ENCODE peak calls at places on chromosomes 13 and 19, in eight cellular contexts. One of them, this sample, is unnamed.

GRCh38 chr19:48539503-48540096 is 12.4 kb upstream of the SULT2B1 start:
- DNase-seq in EL: peak
- DNase-seq in foreskin fibroblast: peak
- DNase-seq in AG09319: no peak
- DNase-seq in activated CD4-positive, CD25-positive, alpha-beta regulatory T cell: no peak
- DNase-seq in stomach: peak
- DNase-seq in psoas muscle: no peak
- DNase-seq in activated CD8-positive, alpha-beta memory T cell treated with anti-CD3 and anti-CD28 coated beads for 48 hours: no peak
- DNase-seq in this sample: no peak

GRCh38 chr19:21134934-21135366 is 6.9 kb upstream of the ZNF431 start:
- DNase-seq in EL: no peak
- DNase-seq in foreskin fibroblast: no peak
- DNase-seq in AG09319: no peak
- DNase-seq in activated CD4-positive, CD25-positive, alpha-beta regulatory T cell: no peak
- DNase-seq in stomach: no peak
- DNase-seq in psoas muscle: no peak
- DNase-seq in activated CD8-positive, alpha-beta memory T cell treated with anti-CD3 and anti-CD28 coated beads for 48 hours: no peak
- DNase-seq in this sample: no peak

GRCh38 chr13:30998548-30999140 is 66.2 kb downstream of the TEX26 start:
- DNase-seq in EL: no peak
- DNase-seq in foreskin fibroblast: peak
- DNase-seq in AG09319: peak
- DNase-seq in activated CD4-positive, CD25-positive, alpha-beta regulatory T cell: no peak
- DNase-seq in stomach: no peak
- DNase-seq in psoas muscle: no peak
- DNase-seq in activated CD8-positive, alpha-beta memory T cell treated with anti-CD3 and anti-CD28 coated beads for 48 hours: no peak
- DNase-seq in this sample: no peak

GRCh38 chr19:799076-799881 is 2.0 kb downstream of the PTBP1 start:
- DNase-seq in EL: peak
- DNase-seq in foreskin fibroblast: peak
- DNase-seq in AG09319: no peak
- DNase-seq in activated CD4-positive, CD25-positive, alpha-beta regulatory T cell: no peak
- DNase-seq in stomach: no peak
- DNase-seq in psoas muscle: peak
- DNase-seq in activated CD8-positive, alpha-beta memory T cell treated with anti-CD3 and anti-CD28 coated beads for 48 hours: no peak
- DNase-seq in this sample: no peak

GRCh38 chr13:61275251-61275650 is 140.4 kb downstream of the PCDH20 start:
- DNase-seq in EL: no peak
- DNase-seq in foreskin fibroblast: no peak
- DNase-seq in AG09319: no peak
- DNase-seq in activated CD4-positive, CD25-positive, alpha-beta regulatory T cell: no peak
- DNase-seq in stomach: no peak
- DNase-seq in psoas muscle: no peak
- DNase-seq in activated CD8-positive, alpha-beta memory T cell treated with anti-CD3 and anti-CD28 coated beads for 48 hours: no peak
- DNase-seq in this sample: no peak

GRCh38 chr19:11881151-11881800 is 6.3 kb upstream of the ZNF69 start:
- DNase-seq in EL: peak
- DNase-seq in foreskin fibroblast: peak
- DNase-seq in AG09319: no peak
- DNase-seq in activated CD4-positive, CD25-positive, alpha-beta regulatory T cell: peak
- DNase-seq in stomach: peak
- DNase-seq in psoas muscle: peak
- DNase-seq in activated CD8-positive, alpha-beta memory T cell treated with anti-CD3 and anti-CD28 coated beads for 48 hours: peak
- DNase-seq in this sample: no peak

GRCh38 chr13:110525328-110526319 is 35.9 kb downstream of the RAB20 start:
- DNase-seq in EL: no peak
- DNase-seq in foreskin fibroblast: no peak
- DNase-seq in AG09319: no peak
- DNase-seq in activated CD4-positive, CD25-positive, alpha-beta regulatory T cell: no peak
- DNase-seq in stomach: no peak
- DNase-seq in psoas muscle: no peak
- DNase-seq in activated CD8-positive, alpha-beta memory T cell treated with anti-CD3 and anti-CD28 coated beads for 48 hours: no peak
- DNase-seq in this sample: no peak

GRCh38 chr19:44943801-44944249 is 1.8 kb downstream of the APOC4 start:
- DNase-seq in EL: no peak
- DNase-seq in foreskin fibroblast: peak
- DNase-seq in AG09319: no peak
- DNase-seq in activated CD4-positive, CD25-positive, alpha-beta regulatory T cell: no peak
- DNase-seq in stomach: peak
- DNase-seq in psoas muscle: peak
- DNase-seq in activated CD8-positive, alpha-beta memory T cell treated with anti-CD3 and anti-CD28 coated beads for 48 hours: no peak
- DNase-seq in this sample: no peak

GRCh38 chr19:21135433-21135832 is 6.4 kb upstream of the ZNF431 start:
- DNase-seq in EL: no peak
- DNase-seq in foreskin fibroblast: no peak
- DNase-seq in AG09319: no peak
- DNase-seq in activated CD4-positive, CD25-positive, alpha-beta regulatory T cell: no peak
- DNase-seq in stomach: no peak
- DNase-seq in psoas muscle: no peak
- DNase-seq in activated CD8-positive, alpha-beta memory T cell treated with anti-CD3 and anti-CD28 coated beads for 48 hours: no peak
- DNase-seq in this sample: no peak

GRCh38 chr19:35318679-35319448 is 10.1 kb upstream of the CD22 start:
- DNase-seq in EL: peak
- DNase-seq in foreskin fibroblast: peak
- DNase-seq in AG09319: peak
- DNase-seq in activated CD4-positive, CD25-positive, alpha-beta regulatory T cell: no peak
- DNase-seq in stomach: peak
- DNase-seq in psoas muscle: peak
- DNase-seq in activated CD8-positive, alpha-beta memory T cell treated with anti-CD3 and anti-CD28 coated beads for 48 hours: no peak
- DNase-seq in this sample: no peak

GRCh38 chr19:16168465-16169081 is 4.8 kb downstream of the CIB3 start:
- DNase-seq in EL: no peak
- DNase-seq in foreskin fibroblast: peak
- DNase-seq in AG09319: no peak
- DNase-seq in activated CD4-positive, CD25-positive, alpha-beta regulatory T cell: no peak
- DNase-seq in stomach: no peak
- DNase-seq in psoas muscle: no peak
- DNase-seq in activated CD8-positive, alpha-beta memory T cell treated with anti-CD3 and anti-CD28 coated beads for 48 hours: no peak
- DNase-seq in this sample: no peak

GRCh38 chr13:50319603-50320296 is 304.5 kb downstream of the KCNRG start:
- DNase-seq in EL: peak
- DNase-seq in foreskin fibroblast: peak
- DNase-seq in AG09319: no peak
- DNase-seq in activated CD4-positive, CD25-positive, alpha-beta regulatory T cell: no peak
- DNase-seq in stomach: no peak
- DNase-seq in psoas muscle: no peak
- DNase-seq in activated CD8-positive, alpha-beta memory T cell treated with anti-CD3 and anti-CD28 coated beads for 48 hours: no peak
- DNase-seq in this sample: no peak

GRCh38 chr13:44768233-44768632 is 192.1 kb upstream of the TSC22D1 start:
- DNase-seq in EL: no peak
- DNase-seq in foreskin fibroblast: no peak
- DNase-seq in AG09319: no peak
- DNase-seq in activated CD4-positive, CD25-positive, alpha-beta regulatory T cell: no peak
- DNase-seq in stomach: no peak
- DNase-seq in psoas muscle: no peak
- DNase-seq in activated CD8-positive, alpha-beta memory T cell treated with anti-CD3 and anti-CD28 coated beads for 48 hours: no peak
- DNase-seq in this sample: no peak

GRCh38 chr13:40438999-40439797 is 227.2 kb downstream of the FOXO1 start:
- DNase-seq in EL: no peak
- DNase-seq in foreskin fibroblast: peak
- DNase-seq in AG09319: no peak
- DNase-seq in activated CD4-positive, CD25-positive, alpha-beta regulatory T cell: no peak
- DNase-seq in stomach: no peak
- DNase-seq in psoas muscle: no peak
- DNase-seq in activated CD8-positive, alpha-beta memory T cell treated with anti-CD3 and anti-CD28 coated beads for 48 hours: no peak
- DNase-seq in this sample: no peak

GRCh38 chr13:91248249-91248648 is 99.2 kb upstream of the MIR17HG start:
- DNase-seq in EL: no peak
- DNase-seq in foreskin fibroblast: no peak
- DNase-seq in AG09319: no peak
- DNase-seq in activated CD4-positive, CD25-positive, alpha-beta regulatory T cell: no peak
- DNase-seq in stomach: no peak
- DNase-seq in psoas muscle: no peak
- DNase-seq in activated CD8-positive, alpha-beta memory T cell treated with anti-CD3 and anti-CD28 coated beads for 48 hours: no peak
- DNase-seq in this sample: no peak

GRCh38 chr13:40259899-40260298 is 406.5 kb downstream of the FOXO1 start:
- DNase-seq in EL: no peak
- DNase-seq in foreskin fibroblast: no peak
- DNase-seq in AG09319: no peak
- DNase-seq in activated CD4-positive, CD25-positive, alpha-beta regulatory T cell: no peak
- DNase-seq in stomach: no peak
- DNase-seq in psoas muscle: no peak
- DNase-seq in activated CD8-positive, alpha-beta memory T cell treated with anti-CD3 and anti-CD28 coated beads for 48 hours: no peak
- DNase-seq in this sample: no peak

This sample was measured in cortex of kidney.